ENCODE peak calls at places on chromosomes 5 and 9, in five cellular contexts. O is left ventricle myocardium inferior, G is colonic mucosa, M is body of pancreas, R is heart right ventricle. Q is an unnamed sample.

GRCh38 chr5:149616727-149617284 is 35.5 kb downstream of the ARHGEF37 start:
- DNase-seq in O (no peak), G (no peak), M (no peak), R (no peak), Q (no peak)

GRCh38 chr5:76874088-76874581 is 24.3 kb downstream of the S100Z start:
- DNase-seq in O (no peak), G (no peak), M (no peak), R (no peak), Q (no peak)

GRCh38 chr5:176899296-176899891 is at the start of gene HK3:
- DNase-seq in O (no peak), G (no peak), M (no peak), R (no peak), Q (no peak)

GRCh38 chr9:134066546-134066922 is 1.3 kb downstream of the BRD3 start:
- DNase-seq in O (no peak), G (no peak), M (no peak), R (no peak), Q (no peak)

GRCh38 chr9:80561526-80561925 is 989.8 kb downstream of the TLE4 start:
- DNase-seq in O (no peak), G (no peak), M (no peak), R (no peak), Q (no peak)

GRCh38 chr9:34716711-34717110 is 6.8 kb upstream of the CCL21 start:
- DNase-seq in O (no peak), G (no peak), M (no peak), R (no peak), Q (no peak)

GRCh38 chr9:99878651-99879050 is 27.8 kb upstream of the STX17 start:
- DNase-seq in O (no peak), G (no peak), M (no peak), R (no peak), Q (no peak)

GRCh38 chr5:102596113-102596512 is 97.3 kb upstream of the SLCO6A1 start:
- DNase-seq in O (no peak), G (no peak), M (no peak), R (no peak), Q (no peak)

GRCh38 chr5:145579336-145579735 is 255.8 kb downstream of the PRELID2 start:
- DNase-seq in O (no peak), G (no peak), M (no peak), R (no peak), Q (no peak)

DNA sequence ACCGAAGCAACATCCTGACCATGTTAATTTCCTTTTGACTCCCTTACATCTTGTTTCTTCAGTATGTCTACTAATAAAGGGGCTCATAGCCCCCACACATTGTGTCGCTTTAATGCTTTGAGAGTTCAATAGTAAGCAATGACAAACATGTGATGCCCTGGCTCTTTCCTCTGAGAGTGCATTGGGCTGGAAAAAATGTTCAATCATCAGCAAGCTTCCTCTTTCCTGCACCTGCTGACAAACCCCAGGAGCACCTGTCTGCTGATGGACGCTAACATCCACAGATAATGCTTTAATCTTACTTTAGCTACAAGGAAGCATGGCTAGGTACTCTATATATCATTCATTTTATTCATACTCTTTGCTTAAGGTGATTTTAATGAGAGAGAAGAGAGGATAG is 242.4 kb downstream of the SMARCA2 start:
- DNase-seq in O (no peak), G (no peak), M (no peak), R (no peak), Q (peak; percentile 26)
- H3K27ac ChIP-seq in O (no peak overlapping the region), G (no peak overlapping the region), M (no peak overlapping the region), R (no peak overlapping the region), Q (no peak overlapping the region)

DNA sequence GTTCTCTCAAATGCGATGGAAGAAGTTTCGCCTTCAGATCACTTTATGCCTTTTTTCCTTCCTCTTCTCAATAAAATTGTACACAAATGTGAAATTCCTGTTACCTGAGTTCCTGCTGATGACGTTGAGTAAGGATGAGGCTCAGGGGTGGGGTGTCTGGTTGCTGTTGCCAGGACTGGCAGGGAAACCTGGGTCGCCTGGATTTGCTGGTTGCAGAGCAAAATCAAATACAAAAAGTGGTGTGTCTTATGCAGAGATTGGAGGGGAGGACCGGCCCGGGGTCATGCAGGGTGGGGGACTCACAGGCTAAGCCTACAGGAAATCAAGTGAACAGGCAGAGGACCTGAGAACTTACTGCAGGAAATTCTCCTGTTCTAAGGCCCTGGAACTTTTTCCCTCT is 39.2 kb downstream of the ANXA2R start:
- DNase-seq in O (no peak), G (no peak), M (no peak), R (no peak), Q (no peak)
- H3K4me3 ChIP-seq in O (peak overlapping the region; percentile 58), G (no peak overlapping the region), M (no peak overlapping the region), R (no peak overlapping the region), Q (no peak overlapping the region)

GRCh38 chr5:53123702-53124101 is 14.1 kb upstream of the MOCS2 start:
- DNase-seq in O (no peak), G (no peak), M (no peak), R (no peak), Q (no peak)
- TF ChIP-seq CTCF in O (peak; percentile 35), G (no peak), M (no peak), R (peak; percentile 36), Q (peak; percentile 40)

DNA sequence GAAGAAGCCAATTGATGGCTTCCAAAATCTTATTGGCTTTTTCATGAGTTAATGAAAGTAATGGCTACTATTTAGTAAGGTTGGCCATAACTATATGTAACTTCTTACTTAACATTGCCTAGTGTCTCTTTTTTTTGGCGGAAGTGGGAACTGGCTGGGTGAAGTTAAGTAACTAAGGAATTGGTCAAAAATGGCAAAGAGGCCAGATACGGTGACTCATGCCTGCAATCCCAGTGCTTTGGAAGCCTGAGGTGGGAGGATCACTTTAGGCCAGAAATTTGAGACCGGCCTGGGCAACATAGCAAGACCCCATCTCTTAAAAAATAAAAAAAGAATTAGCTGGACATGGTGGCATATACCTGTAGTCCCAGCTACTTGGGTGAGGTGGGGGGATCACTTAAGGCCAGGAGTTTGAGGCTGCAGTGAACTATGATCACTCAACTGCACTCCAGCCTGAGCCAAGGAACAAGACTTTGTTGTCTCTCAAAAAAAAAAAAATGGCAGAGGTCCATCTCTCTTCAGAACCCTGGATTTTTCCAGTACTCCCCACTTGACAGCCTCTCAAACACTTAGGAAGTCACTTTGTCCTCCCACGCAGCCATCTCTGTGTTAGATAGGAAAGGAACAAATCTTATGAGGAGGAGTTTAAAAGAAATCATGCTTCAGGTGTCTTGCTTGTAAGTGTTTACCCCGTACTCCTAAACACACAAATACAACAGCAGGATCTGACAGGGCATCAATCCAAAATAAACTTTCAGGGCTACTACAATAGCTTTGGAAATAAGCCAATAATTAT is 75.7 kb downstream of the TEK start:
- DNase-seq in O (no peak), G (no peak), M (no peak), R (no peak), Q (no peak)
- H3K27ac ChIP-seq in O (peak overlapping the region; percentile 56), G (no peak overlapping the region), M (no peak overlapping the region), R (peak overlapping the region; percentile 33), Q (no peak overlapping the region)

GRCh38 chr5:127170918-127171600 is 97.8 kb upstream of the C5orf63 start:
- DNase-seq in O (no peak), G (no peak), M (no peak), R (no peak), Q (no peak)

GRCh38 chr5:127176769-127177168 is 103.5 kb upstream of the C5orf63 start:
- DNase-seq in O (no peak), G (no peak), M (no peak), R (no peak), Q (no peak)
- H3K4me3 ChIP-seq in O (no peak overlapping the region), G (no peak overlapping the region), M (no peak overlapping the region), R (no peak overlapping the region), Q (no peak overlapping the region)